ENCODE peak calls at places on chromosomes 3 and 15, in nine cellular contexts. One of them, this sample, is unnamed.

GRCh38 chr3:53216723-53217122 is 39.1 kb downstream of the TKT start:
- DNase-seq in mucosa of descending colon: no peak
- DNase-seq in psoas muscle: no peak
- DNase-seq in HepG2: no peak
- DNase-seq in colonic mucosa: no peak
- DNase-seq in neural progenitor cell: peak; percentile 45
- DNase-seq in heart right ventricle: no peak
- DNase-seq in A549: no peak
- DNase-seq in cardiac muscle cell: no peak
- DNase-seq in this sample: no peak

GRCh38 chr15:72998226-72998625 is 54.0 kb upstream of the NEO1 start:
- DNase-seq in mucosa of descending colon: no peak
- DNase-seq in psoas muscle: no peak
- DNase-seq in HepG2: no peak
- DNase-seq in colonic mucosa: no peak
- DNase-seq in neural progenitor cell: no peak
- DNase-seq in heart right ventricle: no peak
- DNase-seq in A549: no peak
- DNase-seq in cardiac muscle cell: no peak
- DNase-seq in this sample: no peak

GRCh38 chr3:150868282-150868681 is 37.0 kb downstream of the MINDY4B start:
- DNase-seq in mucosa of descending colon: no peak
- DNase-seq in psoas muscle: no peak
- DNase-seq in HepG2: no peak
- DNase-seq in colonic mucosa: no peak
- DNase-seq in neural progenitor cell: no peak
- DNase-seq in heart right ventricle: no peak
- DNase-seq in A549: no peak
- DNase-seq in cardiac muscle cell: peak; percentile 47
- DNase-seq in this sample: no peak

GRCh38 chr3:132652640-132653270 is 6.9 kb downstream of the ACAD11 start:
- DNase-seq in mucosa of descending colon: no peak
- DNase-seq in psoas muscle: no peak
- DNase-seq in HepG2: no peak
- DNase-seq in colonic mucosa: no peak
- DNase-seq in neural progenitor cell: no peak
- DNase-seq in heart right ventricle: no peak
- DNase-seq in A549: no peak
- DNase-seq in cardiac muscle cell: peak; percentile 20
- DNase-seq in this sample: no peak

GRCh38 chr15:27273506-27273905 is 302.5 kb downstream of the GABRG3 start:
- DNase-seq in mucosa of descending colon: no peak
- DNase-seq in psoas muscle: no peak
- DNase-seq in HepG2: no peak
- DNase-seq in colonic mucosa: no peak
- DNase-seq in neural progenitor cell: no peak
- DNase-seq in heart right ventricle: no peak
- DNase-seq in A549: no peak
- DNase-seq in cardiac muscle cell: no peak
- DNase-seq in this sample: no peak

GRCh38 chr3:8416965-8417364 is 84.7 kb upstream of the LMCD1 start:
- DNase-seq in mucosa of descending colon: peak; percentile 66
- DNase-seq in psoas muscle: no peak
- DNase-seq in HepG2: no peak
- DNase-seq in colonic mucosa: peak; percentile 62
- DNase-seq in neural progenitor cell: no peak
- DNase-seq in heart right ventricle: no peak
- DNase-seq in A549: no peak
- DNase-seq in cardiac muscle cell: peak; percentile 19
- DNase-seq in this sample: no peak

GRCh38 chr3:185332026-185332735 is 30.8 kb upstream of the MAP3K13 start:
- DNase-seq in mucosa of descending colon: no peak
- DNase-seq in psoas muscle: no peak
- DNase-seq in HepG2: peak; percentile 87
- DNase-seq in colonic mucosa: no peak
- DNase-seq in neural progenitor cell: no peak
- DNase-seq in heart right ventricle: no peak
- DNase-seq in A549: no peak
- DNase-seq in cardiac muscle cell: peak; percentile 77
- DNase-seq in this sample: no peak

GRCh38 chr3:115704661-115705338 is 81.5 kb downstream of the GAP43 start:
- DNase-seq in mucosa of descending colon: no peak
- DNase-seq in psoas muscle: no peak
- DNase-seq in HepG2: no peak
- DNase-seq in colonic mucosa: no peak
- DNase-seq in neural progenitor cell: no peak
- DNase-seq in heart right ventricle: no peak
- DNase-seq in A549: no peak
- DNase-seq in cardiac muscle cell: peak; percentile 24
- DNase-seq in this sample: no peak

GRCh38 chr3:170301404-170301803 is 56.1 kb upstream of the SKIL start:
- DNase-seq in mucosa of descending colon: no peak
- DNase-seq in psoas muscle: no peak
- DNase-seq in HepG2: no peak
- DNase-seq in colonic mucosa: no peak
- DNase-seq in neural progenitor cell: no peak
- DNase-seq in heart right ventricle: no peak
- DNase-seq in A549: no peak
- DNase-seq in cardiac muscle cell: peak; percentile 48
- DNase-seq in this sample: no peak

GRCh38 chr3:154973851-154974250 is 106.3 kb upstream of the MME start:
- DNase-seq in mucosa of descending colon: no peak
- DNase-seq in psoas muscle: no peak
- DNase-seq in HepG2: no peak
- DNase-seq in colonic mucosa: no peak
- DNase-seq in neural progenitor cell: no peak
- DNase-seq in heart right ventricle: no peak
- DNase-seq in A549: no peak
- DNase-seq in cardiac muscle cell: no peak
- DNase-seq in this sample: no peak

GRCh38 chr3:49841126-49841525 is 15.2 kb downstream of the TRAIP start:
- DNase-seq in mucosa of descending colon: peak; percentile 29
- DNase-seq in psoas muscle: no peak
- DNase-seq in HepG2: no peak
- DNase-seq in colonic mucosa: no peak
- DNase-seq in neural progenitor cell: peak; percentile 45
- DNase-seq in heart right ventricle: no peak
- DNase-seq in A549: no peak
- DNase-seq in cardiac muscle cell: peak; percentile 30
- DNase-seq in this sample: no peak

GRCh38 chr3:57852896-57853295 is 96.8 kb downstream of the SLMAP start:
- DNase-seq in mucosa of descending colon: no peak
- DNase-seq in psoas muscle: no peak
- DNase-seq in HepG2: peak; percentile 9
- DNase-seq in colonic mucosa: no peak
- DNase-seq in neural progenitor cell: no peak
- DNase-seq in heart right ventricle: no peak
- DNase-seq in A549: peak; percentile 2
- DNase-seq in cardiac muscle cell: peak; percentile 36
- DNase-seq in this sample: no peak

GRCh38 chr15:98142584-98142983 is 182.1 kb downstream of the ARRDC4 start:
- DNase-seq in mucosa of descending colon: no peak
- DNase-seq in psoas muscle: no peak
- DNase-seq in HepG2: no peak
- DNase-seq in colonic mucosa: no peak
- DNase-seq in neural progenitor cell: peak; percentile 27
- DNase-seq in heart right ventricle: no peak
- DNase-seq in A549: no peak
- DNase-seq in cardiac muscle cell: no peak
- DNase-seq in this sample: no peak

GRCh38 chr15:98226149-98226548 is 265.6 kb downstream of the ARRDC4 start:
- DNase-seq in mucosa of descending colon: no peak
- DNase-seq in psoas muscle: no peak
- DNase-seq in HepG2: no peak
- DNase-seq in colonic mucosa: no peak
- DNase-seq in neural progenitor cell: no peak
- DNase-seq in heart right ventricle: no peak
- DNase-seq in A549: no peak
- DNase-seq in cardiac muscle cell: no peak
- DNase-seq in this sample: no peak

GRCh38 chr3:135944831-135945230 is 20.7 kb upstream of the PPP2R3A start:
- DNase-seq in mucosa of descending colon: no peak
- DNase-seq in psoas muscle: no peak
- DNase-seq in HepG2: no peak
- DNase-seq in colonic mucosa: no peak
- DNase-seq in neural progenitor cell: no peak
- DNase-seq in heart right ventricle: no peak
- DNase-seq in A549: no peak
- DNase-seq in cardiac muscle cell: no peak
- DNase-seq in this sample: no peak

GRCh38 chr15:82124331-82125263 is 78.8 kb upstream of the MEX3B start:
- DNase-seq in mucosa of descending colon: no peak
- DNase-seq in psoas muscle: no peak
- DNase-seq in HepG2: no peak
- DNase-seq in colonic mucosa: no peak
- DNase-seq in neural progenitor cell: no peak
- DNase-seq in heart right ventricle: no peak
- DNase-seq in A549: no peak
- DNase-seq in cardiac muscle cell: no peak
- DNase-seq in this sample: no peak
- TF ChIP-seq CTCF in mucosa of descending colon: no peak
- TF ChIP-seq CTCF in psoas muscle: no peak
- TF ChIP-seq CTCF in HepG2: no peak
- TF ChIP-seq CTCF in colonic mucosa: no peak
- TF ChIP-seq CTCF in neural progenitor cell: no peak
- TF ChIP-seq CTCF in heart right ventricle: no peak
- TF ChIP-seq CTCF in A549: no peak
- TF ChIP-seq CTCF in cardiac muscle cell: no peak
- TF ChIP-seq CTCF in this sample: no peak

DNA sequence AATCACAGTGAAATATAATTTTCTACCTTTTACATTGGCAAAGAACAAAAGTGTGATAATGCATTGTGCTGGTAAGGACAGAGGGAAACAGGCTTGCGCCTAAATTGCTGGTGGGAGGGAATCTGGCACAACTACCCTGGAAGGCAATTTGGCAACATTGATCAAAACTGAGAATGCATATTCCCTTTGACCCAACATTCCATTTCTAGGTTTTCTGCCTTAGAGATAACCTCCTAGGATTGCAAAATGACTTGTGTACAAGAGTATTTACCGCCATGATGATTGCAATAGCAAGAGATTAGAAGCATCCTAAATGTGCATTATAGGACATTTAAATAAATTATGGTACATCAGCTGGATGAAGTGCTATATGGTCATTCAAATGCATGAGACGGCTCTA is 249.6 kb upstream of the TLE3 start:
- DNase-seq in mucosa of descending colon: no peak
- DNase-seq in psoas muscle: no peak
- DNase-seq in HepG2: no peak
- DNase-seq in colonic mucosa: no peak
- DNase-seq in neural progenitor cell: no peak
- DNase-seq in heart right ventricle: no peak
- DNase-seq in A549: no peak
- DNase-seq in cardiac muscle cell: no peak
- DNase-seq in this sample: no peak
- H3K9me3 ChIP-seq in mucosa of descending colon: no peaks in the 10 kb centered on the region
- H3K9me3 ChIP-seq in psoas muscle: no peaks in the 10 kb centered on the region
- H3K9me3 ChIP-seq in HepG2: no peaks in the 10 kb centered on the region
- H3K9me3 ChIP-seq in colonic mucosa: no peaks in the 10 kb centered on the region
- H3K9me3 ChIP-seq in neural progenitor cell: no peaks in the 10 kb centered on the region
- H3K9me3 ChIP-seq in heart right ventricle: no peaks in the 10 kb centered on the region
- H3K9me3 ChIP-seq in A549: no peaks in the 10 kb centered on the region
- H3K9me3 ChIP-seq in cardiac muscle cell: no peaks in the 10 kb centered on the region
- H3K9me3 ChIP-seq in this sample: no peaks in the 10 kb centered on the region

GRCh38 chr15:29736012-29736744 is 86.1 kb downstream of the TJP1 start:
- DNase-seq in mucosa of descending colon: no peak
- DNase-seq in psoas muscle: no peak
- DNase-seq in HepG2: no peak
- DNase-seq in colonic mucosa: no peak
- DNase-seq in neural progenitor cell: no peak
- DNase-seq in heart right ventricle: no peak
- DNase-seq in A549: no peak
- DNase-seq in cardiac muscle cell: no peak
- DNase-seq in this sample: no peak

GRCh38 chr15:29734917-29735572 is 87.2 kb downstream of the TJP1 start:
- DNase-seq in mucosa of descending colon: no peak
- DNase-seq in psoas muscle: no peak
- DNase-seq in HepG2: peak; percentile 24
- DNase-seq in colonic mucosa: no peak
- DNase-seq in neural progenitor cell: no peak
- DNase-seq in heart right ventricle: no peak
- DNase-seq in A549: peak; percentile 66
- DNase-seq in cardiac muscle cell: peak; percentile 35
- DNase-seq in this sample: peak; percentile 52

GRCh38 chr15:29736745-29737023 is 85.6 kb downstream of the TJP1 start:
- DNase-seq in mucosa of descending colon: no peak
- DNase-seq in psoas muscle: no peak
- DNase-seq in HepG2: peak; percentile 92
- DNase-seq in colonic mucosa: no peak
- DNase-seq in neural progenitor cell: no peak
- DNase-seq in heart right ventricle: no peak
- DNase-seq in A549: peak; percentile 94
- DNase-seq in cardiac muscle cell: no peak
- DNase-seq in this sample: no peak

GRCh38 chr15:29740692-29741311 is 81.5 kb downstream of the TJP1 start:
- DNase-seq in mucosa of descending colon: peak; percentile 40
- DNase-seq in psoas muscle: no peak
- DNase-seq in HepG2: peak; percentile 8
- DNase-seq in colonic mucosa: no peak
- DNase-seq in neural progenitor cell: no peak
- DNase-seq in heart right ventricle: no peak
- DNase-seq in A549: no peak
- DNase-seq in cardiac muscle cell: no peak
- DNase-seq in this sample: no peak
- TF ChIP-seq CTCF in mucosa of descending colon: no peak
- TF ChIP-seq CTCF in psoas muscle: no peak
- TF ChIP-seq CTCF in HepG2: peak; percentile 40
- TF ChIP-seq CTCF in colonic mucosa: peak; percentile 29
- TF ChIP-seq CTCF in neural progenitor cell: peak; percentile 33
- TF ChIP-seq CTCF in heart right ventricle: peak; percentile 12
- TF ChIP-seq CTCF in A549: peak; percentile 83
- TF ChIP-seq CTCF in cardiac muscle cell: peak; percentile 18
- TF ChIP-seq CTCF in this sample: no peak

GRCh38 chr15:100002091-100002620 is 268.9 kb upstream of the LYSMD4 start:
- DNase-seq in mucosa of descending colon: no peak
- DNase-seq in psoas muscle: no peak
- DNase-seq in HepG2: no peak
- DNase-seq in colonic mucosa: no peak
- DNase-seq in neural progenitor cell: peak; percentile 52
- DNase-seq in heart right ventricle: no peak
- DNase-seq in A549: no peak
- DNase-seq in cardiac muscle cell: no peak
- DNase-seq in this sample: no peak
- H3K9me3 ChIP-seq in mucosa of descending colon: no peaks in the 10 kb centered on the region
- H3K9me3 ChIP-seq in psoas muscle: no peaks in the 10 kb centered on the region
- H3K9me3 ChIP-seq in HepG2: no peaks in the 10 kb centered on the region
- H3K9me3 ChIP-seq in colonic mucosa: no peaks in the 10 kb centered on the region
- H3K9me3 ChIP-seq in neural progenitor cell: no peaks in the 10 kb centered on the region
- H3K9me3 ChIP-seq in heart right ventricle: no peaks in the 10 kb centered on the region
- H3K9me3 ChIP-seq in A549: no peaks in the 10 kb centered on the region
- H3K9me3 ChIP-seq in cardiac muscle cell: no peaks in the 10 kb centered on the region
- H3K9me3 ChIP-seq in this sample: no peaks in the 10 kb centered on the region

This sample was measured in kidney.